ENCODE peak calls at places on chromosomes 6 and 20, in seven cellular contexts. One of them, this sample, is unnamed.

GRCh38 chr6:68756454-68757375 is 121.6 kb downstream of the ADGRB3 start:
- DNase-seq in GM20000: no peak
- DNase-seq in lower leg skin: no peak
- DNase-seq in mucosa of descending colon: no peak
- DNase-seq in fibroblast of lung: no peak
- DNase-seq in esophagus squamous epithelium: no peak
- DNase-seq in brain microvascular endothelial cell: no peak
- DNase-seq in this sample: no peak

GRCh38 chr20:16764560-16764959 is 16.4 kb downstream of the OTOR start:
- DNase-seq in GM20000: no peak
- DNase-seq in lower leg skin: no peak
- DNase-seq in mucosa of descending colon: no peak
- DNase-seq in fibroblast of lung: no peak
- DNase-seq in esophagus squamous epithelium: no peak
- DNase-seq in brain microvascular endothelial cell: no peak
- DNase-seq in this sample: no peak

GRCh38 chr6:158560787-158561246 is 926 bp downstream of the TMEM181 start:
- DNase-seq in GM20000: no peak
- DNase-seq in lower leg skin: no peak
- DNase-seq in mucosa of descending colon: peak
- DNase-seq in fibroblast of lung: peak
- DNase-seq in esophagus squamous epithelium: no peak
- DNase-seq in brain microvascular endothelial cell: no peak
- DNase-seq in this sample: no peak

GRCh38 chr6:86963352-86963751 is 26.0 kb downstream of the HTR1E start:
- DNase-seq in GM20000: no peak
- DNase-seq in lower leg skin: no peak
- DNase-seq in mucosa of descending colon: no peak
- DNase-seq in fibroblast of lung: peak
- DNase-seq in esophagus squamous epithelium: no peak
- DNase-seq in brain microvascular endothelial cell: no peak
- DNase-seq in this sample: no peak

GRCh38 chr6:65638047-65638831 is 68.8 kb downstream of the EYS start:
- DNase-seq in GM20000: no peak
- DNase-seq in lower leg skin: no peak
- DNase-seq in mucosa of descending colon: peak
- DNase-seq in fibroblast of lung: no peak
- DNase-seq in esophagus squamous epithelium: no peak
- DNase-seq in brain microvascular endothelial cell: no peak
- DNase-seq in this sample: no peak

GRCh38 chr6:111114484-111114883 is 27.2 kb downstream of the SLC16A10 start:
- DNase-seq in GM20000: no peak
- DNase-seq in lower leg skin: no peak
- DNase-seq in mucosa of descending colon: no peak
- DNase-seq in fibroblast of lung: peak
- DNase-seq in esophagus squamous epithelium: no peak
- DNase-seq in brain microvascular endothelial cell: no peak
- DNase-seq in this sample: no peak

GRCh38 chr6:123393333-123393732 is 243.4 kb downstream of the TRDN start:
- DNase-seq in GM20000: no peak
- DNase-seq in lower leg skin: no peak
- DNase-seq in mucosa of descending colon: no peak
- DNase-seq in fibroblast of lung: peak
- DNase-seq in esophagus squamous epithelium: no peak
- DNase-seq in brain microvascular endothelial cell: no peak
- DNase-seq in this sample: no peak

GRCh38 chr6:53246924-53247323 is 98.3 kb upstream of the GCM1 start:
- DNase-seq in GM20000: no peak
- DNase-seq in lower leg skin: no peak
- DNase-seq in mucosa of descending colon: no peak
- DNase-seq in fibroblast of lung: no peak
- DNase-seq in esophagus squamous epithelium: no peak
- DNase-seq in brain microvascular endothelial cell: no peak
- DNase-seq in this sample: no peak

GRCh38 chr6:3058957-3059356 is 9.3 kb upstream of the RIPK1 start:
- DNase-seq in GM20000: no peak
- DNase-seq in lower leg skin: no peak
- DNase-seq in mucosa of descending colon: no peak
- DNase-seq in fibroblast of lung: no peak
- DNase-seq in esophagus squamous epithelium: no peak
- DNase-seq in brain microvascular endothelial cell: no peak
- DNase-seq in this sample: no peak

GRCh38 chr6:99522531-99522930 is 7.3 kb upstream of the USP45 start:
- DNase-seq in GM20000: no peak
- DNase-seq in lower leg skin: no peak
- DNase-seq in mucosa of descending colon: no peak
- DNase-seq in fibroblast of lung: peak
- DNase-seq in esophagus squamous epithelium: no peak
- DNase-seq in brain microvascular endothelial cell: peak
- DNase-seq in this sample: no peak

GRCh38 chr6:142334294-142334693 is 32.5 kb downstream of the ADGRG6 start:
- DNase-seq in GM20000: no peak
- DNase-seq in lower leg skin: no peak
- DNase-seq in mucosa of descending colon: no peak
- DNase-seq in fibroblast of lung: no peak
- DNase-seq in esophagus squamous epithelium: no peak
- DNase-seq in brain microvascular endothelial cell: no peak
- DNase-seq in this sample: no peak

GRCh38 chr6:142336183-142336582 is 34.4 kb downstream of the ADGRG6 start:
- DNase-seq in GM20000: no peak
- DNase-seq in lower leg skin: no peak
- DNase-seq in mucosa of descending colon: no peak
- DNase-seq in fibroblast of lung: no peak
- DNase-seq in esophagus squamous epithelium: no peak
- DNase-seq in brain microvascular endothelial cell: no peak
- DNase-seq in this sample: no peak

GRCh38 chr6:142339969-142340368 is 38.2 kb downstream of the ADGRG6 start:
- DNase-seq in GM20000: no peak
- DNase-seq in lower leg skin: no peak
- DNase-seq in mucosa of descending colon: no peak
- DNase-seq in fibroblast of lung: no peak
- DNase-seq in esophagus squamous epithelium: no peak
- DNase-seq in brain microvascular endothelial cell: no peak
- DNase-seq in this sample: no peak

GRCh38 chr6:142335415-142335814 is 33.6 kb downstream of the ADGRG6 start:
- DNase-seq in GM20000: no peak
- DNase-seq in lower leg skin: no peak
- DNase-seq in mucosa of descending colon: no peak
- DNase-seq in fibroblast of lung: no peak
- DNase-seq in esophagus squamous epithelium: no peak
- DNase-seq in brain microvascular endothelial cell: no peak
- DNase-seq in this sample: no peak

GRCh38 chr6:142336787-142337186 is 35.0 kb downstream of the ADGRG6 start:
- DNase-seq in GM20000: no peak
- DNase-seq in lower leg skin: no peak
- DNase-seq in mucosa of descending colon: no peak
- DNase-seq in fibroblast of lung: no peak
- DNase-seq in esophagus squamous epithelium: no peak
- DNase-seq in brain microvascular endothelial cell: no peak
- DNase-seq in this sample: no peak
- TF ChIP-seq CTCF in GM20000: no peak
- TF ChIP-seq CTCF in lower leg skin: no peak
- TF ChIP-seq CTCF in mucosa of descending colon: no peak
- TF ChIP-seq CTCF in fibroblast of lung: no peak
- TF ChIP-seq CTCF in esophagus squamous epithelium: no peak
- TF ChIP-seq CTCF in brain microvascular endothelial cell: no peak
- TF ChIP-seq CTCF in this sample: no peak

DNA sequence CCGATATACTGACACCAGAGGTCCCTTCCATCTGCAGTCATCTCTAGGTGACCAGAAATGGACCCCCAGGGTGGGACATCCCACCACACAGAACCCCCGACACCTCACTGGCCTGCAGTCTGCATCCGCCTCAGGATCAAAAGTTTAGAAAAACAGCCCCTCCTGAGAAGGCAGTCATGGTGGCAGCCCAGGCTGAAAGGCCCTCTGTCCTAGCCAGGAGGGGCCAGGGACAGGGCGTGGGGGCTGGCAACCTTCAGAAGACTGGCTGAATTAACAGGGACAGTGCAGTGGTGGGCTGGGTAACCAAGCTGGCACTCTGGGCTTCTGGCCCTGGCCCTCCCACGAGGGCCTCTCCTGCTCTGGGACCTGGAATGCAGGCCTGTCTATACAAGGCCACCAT is 34.3 kb upstream of the MDFI start:
- DNase-seq in GM20000: no peak
- DNase-seq in lower leg skin: no peak
- DNase-seq in mucosa of descending colon: no peak
- DNase-seq in fibroblast of lung: no peak
- DNase-seq in esophagus squamous epithelium: no peak
- DNase-seq in brain microvascular endothelial cell: no peak
- DNase-seq in this sample: no peak
- TF ChIP-seq CTCF in GM20000: no peak
- TF ChIP-seq CTCF in lower leg skin: no peak
- TF ChIP-seq CTCF in mucosa of descending colon: no peak
- TF ChIP-seq CTCF in fibroblast of lung: no peak
- TF ChIP-seq CTCF in esophagus squamous epithelium: no peak
- TF ChIP-seq CTCF in brain microvascular endothelial cell: no peak
- TF ChIP-seq CTCF in this sample: no peak

DNA sequence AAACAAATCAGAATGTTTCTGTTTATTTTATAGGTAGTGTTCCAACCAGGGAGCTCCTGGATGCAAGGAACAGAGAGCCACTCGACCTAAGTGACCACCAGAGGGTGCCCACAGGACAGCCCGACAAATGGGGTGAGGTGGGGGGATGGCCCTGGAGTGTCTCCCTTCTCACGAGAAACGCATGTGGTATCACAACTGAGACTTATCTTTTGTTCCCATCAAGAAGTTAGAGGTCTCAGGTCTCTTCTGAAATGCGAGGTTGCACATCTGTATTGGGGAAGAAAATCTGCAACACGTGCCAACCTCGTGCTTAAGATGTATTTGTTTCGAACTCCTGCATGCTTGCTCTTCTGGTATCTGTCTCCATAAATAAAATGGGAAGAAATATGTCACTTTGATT is 104.0 kb downstream of the ISM1 start:
- DNase-seq in GM20000: no peak
- DNase-seq in lower leg skin: no peak
- DNase-seq in mucosa of descending colon: peak
- DNase-seq in fibroblast of lung: peak
- DNase-seq in esophagus squamous epithelium: no peak
- DNase-seq in brain microvascular endothelial cell: peak
- DNase-seq in this sample: no peak
- TF ChIP-seq CTCF in GM20000: peak
- TF ChIP-seq CTCF in lower leg skin: no peak
- TF ChIP-seq CTCF in mucosa of descending colon: no peak
- TF ChIP-seq CTCF in fibroblast of lung: peak
- TF ChIP-seq CTCF in esophagus squamous epithelium: no peak
- TF ChIP-seq CTCF in brain microvascular endothelial cell: peak
- TF ChIP-seq CTCF in this sample: peak

DNA sequence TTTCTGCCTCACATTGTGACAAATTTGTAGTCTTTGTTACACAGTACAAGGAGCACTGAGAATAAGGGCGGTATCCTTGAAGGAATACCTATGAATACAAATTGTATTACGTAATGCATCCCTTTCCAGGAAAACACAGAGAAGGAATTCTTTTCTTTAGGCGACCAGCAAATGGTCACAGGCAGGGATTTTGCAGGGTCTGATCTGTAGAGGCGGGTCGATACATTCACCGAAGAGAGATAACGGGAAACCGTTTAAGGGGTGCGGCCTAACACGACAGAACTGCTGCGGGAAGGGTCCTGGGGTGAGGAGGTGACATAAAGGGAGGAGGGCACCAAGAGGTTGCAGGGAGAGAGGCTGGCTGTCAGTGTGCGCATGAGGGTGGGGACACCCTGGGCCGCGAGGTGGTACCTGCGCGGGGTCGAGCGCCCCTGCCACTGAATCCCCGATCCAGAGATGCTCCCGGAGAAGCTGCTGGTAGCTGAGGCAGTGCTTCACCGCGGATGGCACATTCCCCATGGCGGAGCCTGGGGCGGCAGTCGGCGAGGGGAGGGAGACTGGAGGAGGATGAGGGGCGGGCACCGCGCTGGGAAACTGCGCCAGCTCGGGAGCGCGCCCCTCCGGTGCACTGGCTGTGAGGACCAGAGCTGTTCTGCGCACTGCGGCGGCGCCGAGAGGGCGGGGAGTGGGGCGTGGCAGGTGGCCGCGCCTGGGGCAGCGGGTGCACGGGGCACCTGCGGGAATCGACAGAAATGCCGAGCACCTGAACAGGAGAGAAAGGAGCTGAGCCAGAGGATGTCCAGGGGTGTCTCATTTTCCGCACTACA is at the start of gene HMGCLL1:
- DNase-seq in GM20000: peak
- DNase-seq in lower leg skin: no peak
- DNase-seq in mucosa of descending colon: peak
- DNase-seq in fibroblast of lung: peak
- DNase-seq in esophagus squamous epithelium: no peak
- DNase-seq in brain microvascular endothelial cell: peak
- DNase-seq in this sample: peak
- TF ChIP-seq CTCF in GM20000: no peak
- TF ChIP-seq CTCF in lower leg skin: no peak
- TF ChIP-seq CTCF in mucosa of descending colon: no peak
- TF ChIP-seq CTCF in fibroblast of lung: no peak
- TF ChIP-seq CTCF in esophagus squamous epithelium: no peak
- TF ChIP-seq CTCF in brain microvascular endothelial cell: no peak
- TF ChIP-seq CTCF in this sample: no peak